ENCODE peak calls at places on chromosomes 1 and 21, in four cellular contexts. Y is K562, J is H1, Q is SK-N-MC. O is an unnamed sample.
A peak's percentile ranks its signal among the peaks of the same experiment; 100 is the strongest.

GRCh38 chr1:54407201-54407956 is 1.2 kb upstream of the SSBP3 start:
- DNase-seq in Y (peak; percentile 89), J (no peak), Q (peak; percentile 95), O (peak; percentile 92)

GRCh38 chr1:13513063-13513884 is 529 bp downstream of the LRRC38 start:
- DNase-seq in Y (no peak), J (no peak), Q (no peak), O (no peak)

GRCh38 chr1:225944951-225945350 is 3.9 kb upstream of the LEFTY2 start:
- DNase-seq in Y (peak; percentile 14), J (no peak), Q (no peak), O (no peak)

GRCh38 chr1:65163193-65163805 is 15.3 kb downstream of the AK4 start:
- DNase-seq in Y (no peak), J (no peak), Q (no peak), O (no peak)

GRCh38 chr1:231065510-231066241 is 25.6 kb upstream of the FAM89A start:
- DNase-seq in Y (peak; percentile 48), J (no peak), Q (no peak), O (no peak)

GRCh38 chr1:25064465-25065238 is 134.6 kb upstream of the RUNX3 start:
- DNase-seq in Y (no peak), J (no peak), Q (no peak), O (no peak)

GRCh38 chr1:13469343-13469742 is 44.5 kb downstream of the LRRC38 start:
- DNase-seq in Y (peak; percentile 19), J (no peak), Q (no peak), O (no peak)

GRCh38 chr1:56527548-56528302 is 51.6 kb downstream of the PLPP3 start:
- DNase-seq in Y (no peak), J (no peak), Q (no peak), O (peak; percentile 60)

GRCh38 chr1:194339451-194339850 is 1153.0 kb upstream of the B3GALT2 start:
- DNase-seq in Y (no peak), J (no peak), Q (no peak), O (no peak)

GRCh38 chr21:23921670-23922418 is 1685.4 kb downstream of the MRPL39 start:
- DNase-seq in Y (peak; percentile 88), J (no peak), Q (no peak), O (no peak)

GRCh38 chr1:184632415-184633175 is 122.1 kb downstream of the EDEM3 start:
- DNase-seq in Y (no peak), J (no peak), Q (no peak), O (no peak)

GRCh38 chr21:37868896-37869295 is 47.4 kb downstream of the KCNJ6 start:
- DNase-seq in Y (no peak), J (no peak), Q (no peak), O (no peak)

GRCh38 chr1:221782461-221782860 is 40.6 kb upstream of the DUSP10 start:
- DNase-seq in Y (no peak), J (no peak), Q (no peak), O (no peak)

GRCh38 chr1:12057382-12057781 is 5.7 kb upstream of the TNFRSF8 start:
- DNase-seq in Y (no peak), J (no peak), Q (no peak), O (no peak)

GRCh38 chr1:117698398-117699160 is 92.7 kb downstream of the TENT5C start:
- DNase-seq in Y (peak; percentile 53), J (no peak), Q (no peak), O (no peak)

GRCh38 chr1:226738995-226739695 is at the start of gene ITPKB:
- DNase-seq in Y (no peak), J (no peak), Q (no peak), O (peak; percentile 91)

GRCh38 chr1:5659606-5660005 is 332.6 kb downstream of the NPHP4 start:
- DNase-seq in Y (no peak), J (no peak), Q (no peak), O (no peak)

GRCh38 chr1:86062458-86062857 is 94.1 kb downstream of the COL24A1 start:
- DNase-seq in Y (no peak), J (no peak), Q (no peak), O (peak; percentile 8)

GRCh38 chr21:15015622-15016471 is 49.0 kb downstream of the NRIP1 start:
- DNase-seq in Y (no peak), J (no peak), Q (no peak), O (no peak)

GRCh38 chr1:192630521-192631287 is 5.2 kb upstream of the RGS13 start:
- DNase-seq in Y (no peak), J (no peak), Q (no peak), O (no peak)

GRCh38 chr1:28370220-28371010 is 875 bp downstream of the PHACTR4 start:
- DNase-seq in Y (peak; percentile 42), J (no peak), Q (no peak), O (no peak)

GRCh38 chr1:154837679-154838171 is 32.4 kb downstream of the KCNN3 start:
- DNase-seq in Y (no peak), J (no peak), Q (no peak), O (no peak)

GRCh38 chr1:247360991-247361721 is 29.5 kb upstream of the ZNF496 start:
- DNase-seq in Y (peak; percentile 51), J (no peak), Q (no peak), O (no peak)

GRCh38 chr1:102071451-102071850 is 74.7 kb upstream of the OLFM3 start:
- DNase-seq in Y (no peak), J (no peak), Q (no peak), O (no peak)

GRCh38 chr21:8989883-8990325 is 1531.5 kb upstream of the TPTE start:
- DNase-seq in Y (no peak), J (no peak), Q (no peak), O (peak; percentile 15)

GRCh38 chr21:34781508-34781907 is 112.7 kb downstream of the CLIC6 start:
- DNase-seq in Y (no peak), J (no peak), Q (no peak), O (no peak)

GRCh38 chr1:184433928-184434502 is 47.2 kb downstream of the C1orf21 start:
- DNase-seq in Y (no peak), J (no peak), Q (no peak), O (no peak)

GRCh38 chr1:36096500-36097412 is 8.1 kb downstream of the ADPRS start:
- DNase-seq in Y (peak; percentile 38), J (no peak), Q (no peak), O (no peak)

GRCh38 chr1:228058172-228058980 is 24.1 kb upstream of the ARF1 start:
- DNase-seq in Y (no peak), J (no peak), Q (no peak), O (no peak)

GRCh38 chr1:76819976-76820375 is 47.3 kb upstream of the ST6GALNAC5 start:
- DNase-seq in Y (no peak), J (no peak), Q (no peak), O (no peak)

GRCh38 chr1:62234709-62235108 is 40.1 kb downstream of the L1TD1 start:
- DNase-seq in Y (no peak), J (no peak), Q (no peak), O (no peak)

GRCh38 chr1:231357831-231358354 is 19.8 kb downstream of the SPRTN start:
- DNase-seq in Y (peak; percentile 61), J (no peak), Q (peak; percentile 12), O (peak; percentile 82)

GRCh38 chr1:53498555-53499142 is 39.5 kb downstream of the DMRTB1 start:
- DNase-seq in Y (no peak), J (no peak), Q (no peak), O (no peak)

GRCh38 chr1:30740251-30740951 is 17.0 kb upstream of the MATN1 start:
- DNase-seq in Y (no peak), J (no peak), Q (no peak), O (no peak)
- H3K9ac ChIP-seq in Y (no peak overlapping the region), J (no peak overlapping the region), Q (no peak overlapping the region), O (no peak overlapping the region)

DNA sequence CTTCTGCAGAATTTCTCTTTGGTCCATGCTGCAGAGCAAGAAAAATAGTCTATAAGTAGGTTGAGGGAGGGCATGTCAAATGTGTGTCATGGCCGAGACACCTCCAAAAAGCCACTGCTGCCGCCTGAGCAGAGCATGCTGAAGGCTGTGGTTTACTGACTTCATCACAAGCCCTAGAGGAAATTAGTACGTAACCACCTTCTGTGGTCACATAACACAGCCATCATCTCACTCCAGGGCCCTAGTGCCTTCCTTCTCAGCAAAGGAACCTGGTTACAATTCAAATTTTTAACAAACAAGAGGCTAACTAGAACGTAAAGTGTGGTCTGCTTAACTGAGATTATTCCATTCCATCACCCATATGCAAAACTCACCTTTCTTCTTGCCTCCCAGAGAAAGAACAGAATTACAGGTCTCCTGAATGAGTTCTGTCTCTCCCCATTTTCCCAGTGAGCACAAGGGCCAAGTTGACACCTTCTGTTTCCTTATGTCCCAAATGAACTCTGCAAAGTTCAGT is at the start of gene PTPN22:
- DNase-seq in Y (no peak), J (no peak), Q (no peak), O (no peak)
- TF ChIP-seq POLR2AphosphoS5 in Y (no peak), J (no peak), Q (no peak), O (no peak)

DNA sequence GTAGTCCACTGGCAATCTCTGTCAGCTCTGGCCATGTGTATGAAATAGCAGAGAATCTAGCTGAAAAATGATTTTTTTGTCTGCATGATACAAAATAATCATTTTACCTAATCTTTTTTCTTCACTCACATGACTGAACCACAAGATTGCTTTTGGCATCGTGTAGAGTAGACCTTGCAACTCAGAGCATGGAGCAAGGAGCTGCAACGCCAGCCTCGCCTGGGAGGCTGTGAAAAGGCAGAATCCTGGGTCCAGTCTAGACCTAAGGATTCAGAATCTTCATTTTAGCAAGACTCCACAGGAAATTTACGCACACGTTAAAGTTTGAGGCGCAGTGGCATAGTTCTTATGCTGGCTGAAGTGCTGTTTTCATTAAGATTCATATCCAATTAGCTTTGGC is 40.2 kb downstream of the TOMM20 start:
- DNase-seq in Y (no peak), J (no peak), Q (no peak), O (no peak)
- TF ChIP-seq EZH2 in Y (no peak), J (no peak), Q (no peak), O (no peak)

GRCh38 chr1:58422436-58422835 is 124.1 kb downstream of the OMA1 start:
- DNase-seq in Y (no peak), J (no peak), Q (no peak), O (no peak)
- H3K9ac ChIP-seq in Y (no peak overlapping the region), J (no peak overlapping the region), Q (no peak overlapping the region), O (no peak overlapping the region)

DNA sequence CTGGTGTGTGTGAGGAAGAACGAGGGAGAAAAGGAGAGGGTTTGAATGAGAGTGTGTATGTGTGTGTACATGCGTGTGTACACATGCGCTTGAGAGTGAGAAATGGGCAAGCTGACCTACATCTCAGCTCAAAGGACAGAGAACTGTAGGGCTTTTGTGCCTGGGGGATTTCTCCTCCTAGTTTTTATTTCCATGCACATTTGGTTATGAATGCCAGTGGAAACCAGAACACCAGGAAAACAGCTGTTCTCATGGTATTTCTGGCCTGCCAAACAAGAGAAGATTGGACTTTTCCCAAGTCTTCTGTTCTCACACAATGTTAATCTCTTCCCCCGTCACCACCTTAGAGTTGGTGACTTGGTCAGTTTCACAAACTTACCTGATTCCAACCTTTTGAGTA is 45.2 kb downstream of the SLC44A3 start:
- DNase-seq in Y (no peak), J (no peak), Q (no peak), O (peak; percentile 80)
- TF ChIP-seq POLR2AphosphoS5 in Y (no peak), J (no peak), Q (no peak), O (no peak)

GRCh38 chr1:152107289-152107983 is 7.8 kb downstream of the TCHH start:
- DNase-seq in Y (no peak), J (no peak), Q (no peak), O (no peak)
- TF ChIP-seq EZH2 in Y (no peak), J (no peak), Q (no peak), O (peak; percentile 69)

GRCh38 chr1:64047549-64047969 is 155.9 kb upstream of the UBE2U start:
- DNase-seq in Y (no peak), J (no peak), Q (no peak), O (no peak)
- H3K9ac ChIP-seq in Y (no peak overlapping the region), J (no peak overlapping the region), Q (no peak overlapping the region), O (no peak overlapping the region)

GRCh38 chr1:202145325-202146140 is 996 bp upstream of the ARL8A start:
- DNase-seq in Y (peak; percentile 54), J (no peak), Q (no peak), O (peak; percentile 30)
- TF ChIP-seq POLR2AphosphoS5 in Y (peak; percentile 28), J (no peak), Q (no peak), O (no peak)

O was measured in endothelial cell of umbilical vein.